ENCODE peak calls at places on chromosomes 6 and 20, in four cellular contexts. P is left ventricle myocardium inferior, J is heart right ventricle, F is aorta. Z is an unnamed sample. For H3K9me3, the result is how much of the 10 kb centered on the place peaks cover.

GRCh38 chr6:118249680-118250079 is 298.4 kb upstream of the PLN start:
- DNase-seq in P (no peak), F (no peak), J (no peak), Z (no peak)

GRCh38 chr6:42981866-42982265 is 2.5 kb upstream of the PPP2R5D start:
- DNase-seq in P (no peak), J (no peak), F (no peak), Z (no peak)

GRCh38 chr6:158064725-158065251 is 83.1 kb downstream of the SYNJ2 start:
- DNase-seq in F (no peak), P (peak), J (no peak), Z (no peak)

GRCh38 chr6:85272973-85273372 is 176.9 kb upstream of the NT5E start:
- DNase-seq in J (no peak), F (no peak), P (no peak), Z (no peak)

GRCh38 chr20:62620624-62621023 is 21.7 kb upstream of the SLCO4A1 start:
- DNase-seq in J (no peak), F (no peak), P (no peak), Z (no peak)

GRCh38 chr6:5197084-5197483 is 63.7 kb downstream of the LYRM4 start:
- DNase-seq in J (no peak), P (no peak), F (no peak), Z (no peak)

GRCh38 chr20:1315804-1316203 is 13.1 kb downstream of the SDCBP2 start:
- DNase-seq in P (no peak), J (no peak), F (peak), Z (no peak)

GRCh38 chr20:14521436-14521835 is 184.0 kb upstream of the FLRT3 start:
- DNase-seq in P (no peak), J (no peak), F (no peak), Z (no peak)

GRCh38 chr6:111480988-111481830 is 1.8 kb downstream of the REV3L start:
- DNase-seq in J (no peak), F (no peak), P (no peak), Z (no peak)

GRCh38 chr20:19889011-19889953 is 127.9 kb upstream of the NAA20 start:
- DNase-seq in J (peak), F (peak), P (peak), Z (no peak)

GRCh38 chr6:20402181-20403079 is 751 bp downstream of the E2F3 start:
- DNase-seq in F (peak), J (peak), P (peak), Z (peak)

GRCh38 chr20:45892828-45893500 is 1.8 kb downstream of the CTSA start:
- DNase-seq in F (peak), J (no peak), P (no peak), Z (peak)

GRCh38 chr6:14476793-14477531 is 359.4 kb downstream of the CD83 start:
- DNase-seq in J (peak), F (peak), P (peak), Z (no peak)

GRCh38 chr6:140855520-140855919 is 1277.2 kb upstream of the GJE1 start:
- DNase-seq in P (no peak), J (no peak), F (no peak), Z (no peak)

GRCh38 chr6:166411721-166412151 is 29.0 kb upstream of the MPC1 start:
- DNase-seq in F (no peak), J (no peak), P (no peak), Z (peak)

GRCh38 chr6:71333700-71334099 is 45.1 kb downstream of the OGFRL1 start:
- DNase-seq in J (no peak), F (no peak), P (no peak), Z (no peak)

GRCh38 chr20:973785-974194 is 28.3 kb downstream of the RSPO4 start:
- DNase-seq in J (no peak), P (no peak), F (no peak), Z (peak)

GRCh38 chr6:136149311-136149710 is 100.8 kb downstream of the MTFR2 start:
- DNase-seq in J (no peak), P (no peak), F (no peak), Z (no peak)

GRCh38 chr6:33075208-33075567 is 602 bp upstream of the HLA-DPB1 start:
- DNase-seq in P (no peak), F (no peak), J (no peak), Z (no peak)

GRCh38 chr20:50372770-50373088 is 137.5 kb upstream of the PTPN1 start:
- DNase-seq in P (no peak), F (no peak), J (no peak), Z (no peak)

GRCh38 chr6:156164701-156165454 is 612.3 kb upstream of the ARID1B start:
- DNase-seq in J (no peak), P (no peak), F (no peak), Z (no peak)

GRCh38 chr20:63522981-63523611 is 2.5 kb downstream of the PPDPF start:
- DNase-seq in F (no peak), P (no peak), J (no peak), Z (no peak)

GRCh38 chr6:27452496-27452897 is 20.4 kb downstream of the ZNF184 start:
- DNase-seq in P (no peak), J (no peak), F (no peak), Z (no peak)
- H3K9me3 ChIP-seq in P (half or more), J (half or more), F (under half), Z (half or more)

GRCh38 chr6:75281643-75282042 is 2.9 kb downstream of the TMEM30A start:
- DNase-seq in J (no peak), F (no peak), P (no peak), Z (no peak)
- H3K4me3 ChIP-seq in J (no peak), F (no peak), P (peak), Z (no peak)

GRCh38 chr6:28125396-28125795 is 987 bp downstream of the ZSCAN16 start:
- DNase-seq in J (no peak), F (no peak), P (no peak), Z (no peak)

GRCh38 chr6:28124350-28124970 is at the start of gene ZSCAN16:
- DNase-seq in F (peak), J (peak), P (peak), Z (peak)

DNA sequence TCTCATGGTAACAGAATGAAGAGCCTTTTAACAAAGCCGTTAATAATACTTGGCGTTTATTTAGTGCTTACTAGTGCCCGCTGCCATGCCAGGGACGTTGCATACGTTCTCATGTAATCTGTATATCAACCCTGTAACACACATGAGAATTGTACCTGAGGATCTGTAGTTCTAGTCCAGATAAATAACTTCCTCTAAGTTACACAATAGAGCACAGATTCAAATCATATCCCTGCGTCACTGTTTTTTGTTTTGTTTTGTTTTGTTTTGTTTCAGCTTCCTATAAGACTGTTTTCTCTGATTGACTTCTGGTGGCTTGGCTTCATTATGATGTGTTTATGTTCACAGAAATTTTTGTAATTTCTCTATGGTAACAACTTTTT is 553 bp downstream of the ZSCAN16 start:
- DNase-seq in P (no peak), J (no peak), F (no peak), Z (peak)
- H3K27ac ChIP-seq in P (peak), J (peak), F (peak), Z (peak)

GRCh38 chr6:167669870-167670802 is 156.6 kb upstream of the AFDN start:
- DNase-seq in J (peak), P (no peak), F (no peak), Z (no peak)

GRCh38 chr6:167669553-167669849 is 157.2 kb upstream of the AFDN start:
- DNase-seq in F (no peak), J (no peak), P (no peak), Z (no peak)

GRCh38 chr6:167668019-167668753 is 158.5 kb upstream of the AFDN start:
- DNase-seq in F (peak), P (no peak), J (no peak), Z (no peak)

GRCh38 chr6:167667204-167668018 is 159.3 kb upstream of the AFDN start:
- DNase-seq in P (no peak), J (no peak), F (peak), Z (no peak)

GRCh38 chr6:167668754-167669552 is 157.8 kb upstream of the AFDN start:
- DNase-seq in P (no peak), J (no peak), F (peak), Z (no peak)
- H3K9me3 ChIP-seq in P (under half), J (under half), F (under half), Z (under half)

DNA sequence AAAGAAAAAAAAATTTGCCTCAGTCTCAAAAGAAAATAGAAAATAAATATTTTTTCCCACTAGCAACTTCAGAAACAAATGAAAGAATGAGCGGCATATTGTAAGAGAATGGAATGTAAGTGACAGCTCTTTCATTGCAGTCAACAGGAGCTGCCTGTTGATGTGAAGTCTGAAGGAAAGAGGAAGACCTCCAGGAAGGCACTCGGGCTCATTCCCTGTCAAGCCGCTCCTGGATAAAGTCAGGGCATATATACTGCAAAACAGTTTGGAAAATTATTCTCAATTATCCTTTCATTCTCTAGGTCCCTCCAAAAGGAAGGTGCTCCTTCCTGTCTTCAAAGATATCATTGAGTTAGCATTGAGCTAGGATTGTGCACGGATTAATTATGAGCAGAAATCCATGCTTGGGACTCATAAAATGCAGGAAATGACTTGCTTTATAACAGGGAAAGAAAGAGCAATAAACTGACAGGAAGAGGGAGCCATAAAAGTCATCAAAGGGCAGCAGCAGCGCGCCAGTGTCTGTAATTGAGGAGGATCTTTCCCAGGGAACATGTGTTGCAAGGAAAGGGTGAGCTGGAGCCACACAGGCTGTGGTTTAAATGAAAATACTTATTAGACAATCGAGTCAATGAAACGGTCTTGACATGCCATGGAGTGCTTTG is 218.2 kb downstream of the C6orf118 start:
- DNase-seq in J (no peak), P (no peak), F (no peak), Z (no peak)
- H3K4me3 ChIP-seq in J (no peak), P (no peak), F (no peak), Z (no peak)

GRCh38 chr20:57007171-57007540 is 259.3 kb downstream of the BMP7 start:
- DNase-seq in F (no peak), J (no peak), P (no peak), Z (no peak)

GRCh38 chr20:57009355-57009754 is 257.1 kb downstream of the BMP7 start:
- DNase-seq in F (no peak), P (no peak), J (no peak), Z (no peak)

GRCh38 chr20:57008217-57008616 is 258.2 kb downstream of the BMP7 start:
- DNase-seq in F (no peak), J (no peak), P (no peak), Z (no peak)

GRCh38 chr20:57012691-57013090 is 253.8 kb downstream of the BMP7 start:
- DNase-seq in P (no peak), F (no peak), J (no peak), Z (no peak)

DNA sequence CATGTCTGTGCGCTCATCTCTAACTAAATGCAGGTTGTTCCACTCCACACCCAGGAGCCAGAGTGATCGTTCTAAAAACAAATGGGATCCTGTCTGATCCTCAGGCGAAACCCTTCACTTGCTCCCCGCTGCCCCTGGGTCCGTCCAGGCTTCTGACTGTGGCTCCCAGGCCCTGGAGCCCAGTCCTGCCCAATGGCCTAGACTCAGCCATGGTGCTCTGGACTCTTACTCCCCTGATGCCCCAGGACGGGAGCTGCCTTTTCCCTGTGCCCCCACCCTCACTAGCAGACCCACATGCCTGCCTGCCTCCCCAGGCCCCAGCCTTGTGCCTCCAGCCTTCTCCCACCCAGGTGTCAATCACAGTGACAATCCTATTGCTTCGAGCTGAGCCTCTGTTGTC is 256.7 kb downstream of the BMP7 start:
- DNase-seq in J (no peak), F (no peak), P (no peak), Z (no peak)
- H3K27ac ChIP-seq in J (no peak), F (no peak), P (no peak), Z (no peak)

GRCh38 chr6:168380956-168381605 is 59.9 kb upstream of the SMOC2 start:
- DNase-seq in P (no peak), J (no peak), F (no peak), Z (no peak)

GRCh38 chr6:168385380-168385779 is 55.6 kb upstream of the SMOC2 start:
- DNase-seq in F (no peak), J (no peak), P (no peak), Z (no peak)

GRCh38 chr6:168383062-168383854 is 57.7 kb upstream of the SMOC2 start:
- DNase-seq in J (no peak), P (no peak), F (no peak), Z (no peak)

GRCh38 chr6:168384045-168385038 is 56.6 kb upstream of the SMOC2 start:
- DNase-seq in P (no peak), J (no peak), F (no peak), Z (no peak)

DNA sequence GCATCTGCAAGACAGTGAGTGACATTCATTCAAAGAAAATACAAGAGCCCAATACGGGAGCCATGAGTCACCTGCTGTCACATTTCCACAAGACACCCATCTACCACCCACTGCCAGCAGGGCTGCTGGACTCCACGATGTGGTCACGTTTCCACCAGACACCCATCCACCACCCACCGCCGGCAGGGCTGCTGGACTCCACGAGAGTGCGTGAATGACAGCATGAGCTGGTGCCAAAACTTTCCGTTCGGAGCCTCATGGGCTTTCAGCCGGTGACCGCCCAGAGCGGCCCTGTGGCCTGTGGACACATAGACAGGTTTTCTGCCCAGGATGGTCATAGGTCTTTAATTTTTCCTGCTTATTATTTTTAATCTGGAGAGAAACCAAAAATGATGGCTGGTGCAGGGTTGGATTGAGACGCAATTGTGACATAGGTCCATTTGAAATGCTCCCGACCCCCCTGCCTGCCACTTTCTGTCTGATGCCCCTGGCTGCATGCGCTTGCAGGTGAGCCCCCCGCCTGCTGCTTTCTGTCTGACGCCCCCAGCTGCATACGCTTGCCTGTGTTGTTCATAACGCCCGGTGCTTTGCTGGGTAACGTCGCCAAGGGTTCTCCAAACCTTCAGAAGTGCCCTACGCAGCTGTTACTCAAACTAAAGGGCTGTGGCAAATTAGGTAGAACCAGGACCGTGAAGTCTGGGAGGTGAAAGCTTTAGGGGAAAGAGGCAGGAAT is 59.1 kb upstream of the SMOC2 start:
- DNase-seq in P (no peak), J (no peak), F (no peak), Z (no peak)
- H3K9me3 ChIP-seq in P (under half), J (under half), F (under half), Z (under half)